ENCODE peak calls at places on chromosomes 12 and 14, in nine cellular contexts. K is endothelial cell of umbilical vein; Z is CD4-positive, CD25-positive, alpha-beta regulatory T cell; H is SIG-M5; S is effector CD4-positive, alpha-beta T cell; J is NCI-H748 treated with DMSO at 0.1 percent for 48 hours; M is Calu3; L is NCI-H2029; W is HCT116. A is an unnamed sample.

GRCh38 chr12:53039851-53040250 is 10.0 kb upstream of the TNS2 start:
- DNase-seq in K (no peak), Z (no peak), H (no peak), S (no peak), J (no peak), M (no peak), L (no peak), W (no peak), A (no peak)

GRCh38 chr12:116687888-116688287 is 50.0 kb downstream of the SPRING1 start:
- DNase-seq in K (peak), Z (no peak), H (no peak), S (no peak), J (no peak), M (peak), L (no peak), W (peak), A (no peak)

GRCh38 chr12:55933158-55933798 is 2.3 kb downstream of the DGKA start:
- DNase-seq in K (peak), Z (no peak), H (no peak), S (no peak), J (no peak), M (peak), L (no peak), W (peak), A (no peak)

GRCh38 chr14:20811994-20812393 is 9.3 kb upstream of the RNASE1 start:
- DNase-seq in K (peak), Z (no peak), H (no peak), S (no peak), J (no peak), M (no peak), L (no peak), W (no peak), A (no peak)

GRCh38 chr14:96037891-96038557 is 1.1 kb upstream of the C14orf132 start:
- DNase-seq in K (no peak), Z (no peak), H (no peak), S (no peak), J (peak), M (no peak), L (no peak), W (peak), A (no peak)

GRCh38 chr14:104820669-104821228 is 19.8 kb downstream of the ZBTB42 start:
- DNase-seq in K (peak), Z (no peak), H (no peak), S (no peak), J (no peak), M (peak), L (no peak), W (no peak), A (no peak)

GRCh38 chr12:98238513-98238912 is 276.9 kb upstream of the TMPO start:
- DNase-seq in K (no peak), Z (no peak), H (no peak), S (no peak), J (no peak), M (no peak), L (no peak), W (no peak), A (no peak)

GRCh38 chr12:6200266-6201198 is at the start of gene CD9:
- DNase-seq in K (peak), Z (peak), H (no peak), S (no peak), J (peak), M (peak), L (peak), W (peak), A (no peak)

GRCh38 chr14:90397401-90398314 is 829 bp downstream of the CALM1 start:
- DNase-seq in K (peak), Z (peak), H (no peak), S (peak), J (peak), M (peak), L (no peak), W (no peak), A (peak)

GRCh38 chr12:41983394-41983793 is 161.3 kb downstream of the GXYLT1 start:
- DNase-seq in K (no peak), Z (no peak), H (no peak), S (no peak), J (no peak), M (no peak), L (no peak), W (no peak), A (no peak)